ENCODE peak calls at places on chromosomes 2 and 18, in ten cellular contexts. H is thyroid gland, R is lung, G is transverse colon, L is right lobe of liver, S is aorta, V is upper lobe of right lung, E is prostate gland, A is NT2/D1, B is AG10803. F is an unnamed sample.

GRCh38 chr2:181683518-181684453 is 3.5 kb upstream of the NEUROD1 start:
- DNase-seq in R (no peak), L (peak; percentile 38), V (no peak), B (peak; percentile 8), A (peak; percentile 50), S (no peak), H (no peak), G (no peak), E (no peak), F (no peak)

GRCh38 chr2:223051580-223052375 is at the start of gene KCNE4:
- DNase-seq in G (peak; percentile 17), V (no peak), A (no peak), B (peak; percentile 85), E (no peak), L (no peak), R (no peak), H (peak; percentile 48), S (no peak), F (peak; percentile 75)

GRCh38 chr2:184030978-184031377 is 567.4 kb upstream of the ZNF804A start:
- DNase-seq in B (no peak), G (no peak), A (peak; percentile 5), V (no peak), H (no peak), S (no peak), L (no peak), E (no peak), R (no peak), F (no peak)

GRCh38 chr2:239498981-239499633 is 98.3 kb upstream of the HDAC4 start:
- DNase-seq in L (no peak), E (no peak), R (peak; percentile 49), V (no peak), G (peak; percentile 34), A (no peak), B (peak; percentile 66), H (peak; percentile 54), S (peak; percentile 89), F (no peak)

GRCh38 chr2:239461551-239462515 is 61.0 kb upstream of the HDAC4 start:
- DNase-seq in L (no peak), S (no peak), E (no peak), H (no peak), A (no peak), V (no peak), B (no peak), G (peak; percentile 3), R (no peak), F (no peak)

GRCh38 chr2:64354857-64355680 is 98.9 kb upstream of the LGALSL start:
- DNase-seq in A (no peak), E (no peak), L (no peak), B (peak; percentile 78), G (no peak), S (no peak), R (no peak), V (no peak), H (no peak), F (peak; percentile 54)

GRCh38 chr2:202307690-202308089 is 42.1 kb downstream of the NOP58 start:
- DNase-seq in B (no peak), S (no peak), G (no peak), V (no peak), H (no peak), R (peak; percentile 16), E (no peak), L (no peak), A (no peak), F (no peak)

GRCh38 chr2:238686223-238686622 is 161.7 kb upstream of the TWIST2 start:
- DNase-seq in B (no peak), R (no peak), V (no peak), G (no peak), S (no peak), E (no peak), H (no peak), A (no peak), L (no peak), F (no peak)

GRCh38 chr2:160479269-160479668 is 14.3 kb downstream of the RBMS1 start:
- DNase-seq in H (no peak), A (no peak), E (no peak), S (no peak), V (no peak), G (no peak), B (no peak), R (no peak), L (no peak), F (no peak)

GRCh38 chr2:11343626-11344341 is 652 bp downstream of the ROCK2 start:
- DNase-seq in E (peak; percentile 39), L (peak; percentile 78), G (peak; percentile 67), A (peak; percentile 28), V (peak; percentile 80), S (peak; percentile 84), B (no peak), H (peak; percentile 54), R (peak; percentile 57), F (no peak)

GRCh38 chr2:159880729-159881128 is 82.7 kb upstream of the CD302 start:
- DNase-seq in R (no peak), H (no peak), G (no peak), A (no peak), V (no peak), L (no peak), E (no peak), S (no peak), B (no peak), F (no peak)

GRCh38 chr2:6692061-6692460 is 173.6 kb downstream of the CMPK2 start:
- DNase-seq in H (no peak), G (no peak), L (no peak), E (no peak), R (no peak), V (no peak), A (no peak), S (no peak), B (no peak), F (no peak)

GRCh38 chr2:235749121-235749780 is 255.4 kb downstream of the AGAP1 start:
- DNase-seq in L (no peak), B (peak; percentile 84), H (no peak), R (no peak), E (no peak), A (no peak), G (no peak), S (no peak), V (no peak), F (no peak)

GRCh38 chr2:190916829-190917228 is 36.2 kb downstream of the GLS start:
- DNase-seq in R (no peak), A (no peak), B (no peak), L (no peak), H (no peak), V (no peak), G (no peak), S (no peak), E (no peak), F (no peak)

GRCh38 chr2:225999692-226000091 is 600.2 kb downstream of the NYAP2 start:
- DNase-seq in A (no peak), G (no peak), H (no peak), L (no peak), V (no peak), R (no peak), S (no peak), B (no peak), E (no peak), F (no peak)

GRCh38 chr2:467101-467500 is 179.2 kb upstream of the ALKAL2 start:
- DNase-seq in E (no peak), R (no peak), L (no peak), S (no peak), B (no peak), V (no peak), A (no peak), H (no peak), G (no peak), F (no peak)

GRCh38 chr2:6876299-6876698 is 1.3 kb upstream of the RSAD2 start:
- DNase-seq in B (no peak), R (no peak), E (no peak), L (no peak), S (no peak), G (no peak), H (no peak), V (no peak), A (no peak), F (no peak)

GRCh38 chr2:58432491-58433166 is 191.5 kb upstream of the FANCL start:
- DNase-seq in R (no peak), S (no peak), A (peak; percentile 5), V (no peak), B (no peak), L (no peak), G (no peak), H (no peak), E (no peak), F (no peak)

GRCh38 chr2:3911891-3912455 is 208.6 kb downstream of the DCDC2C start:
- DNase-seq in A (peak; percentile 3), H (no peak), R (no peak), V (no peak), S (no peak), B (no peak), E (no peak), L (no peak), G (no peak), F (no peak)

GRCh38 chr2:190695739-190696138 is 46.9 kb downstream of the NAB1 start:
- DNase-seq in E (no peak), H (no peak), L (no peak), G (no peak), V (no peak), B (no peak), A (no peak), S (no peak), R (no peak), F (peak; percentile 48)

GRCh38 chr2:66364495-66364992 is 70.4 kb upstream of the MEIS1 start:
- DNase-seq in A (no peak), L (no peak), R (no peak), V (no peak), G (no peak), H (peak; percentile 6), B (peak; percentile 82), E (peak; percentile 23), S (no peak), F (peak; percentile 82)

GRCh38 chr2:105803773-105804172 is 59.1 kb downstream of the NCK2 start:
- DNase-seq in B (peak; percentile 30), L (no peak), V (no peak), A (no peak), H (no peak), R (no peak), G (no peak), S (no peak), E (no peak), F (no peak)
- H3K4me3 ChIP-seq in B (no peak overlapping the region), L (no peak overlapping the region), V (no peak overlapping the region), A (no peak overlapping the region), H (no peak overlapping the region), R (no peak overlapping the region), G (no peak overlapping the region), S (no peak overlapping the region), E (no peak overlapping the region), F (no peak overlapping the region)

GRCh38 chr2:107984667-107985066 is 1.7 kb upstream of the SLC5A7 start:
- DNase-seq in R (no peak), H (no peak), V (no peak), L (no peak), G (no peak), S (no peak), A (no peak), B (no peak), E (no peak), F (no peak)
- H3K4me3 ChIP-seq in R (no peak overlapping the region), H (no peak overlapping the region), V (no peak overlapping the region), L (no peak overlapping the region), G (no peak overlapping the region), S (no peak overlapping the region), A (no peak overlapping the region), B (no peak overlapping the region), E (no peak overlapping the region), F (no peak overlapping the region)

GRCh38 chr18:22543764-22544163 is 126.0 kb upstream of the CTAGE1 start:
- DNase-seq in B (no peak), G (no peak), V (no peak), A (no peak), H (no peak), S (peak; percentile 70), E (no peak), R (no peak), L (no peak), F (no peak)
- H3K4me3 ChIP-seq in B (no peak overlapping the region), G (no peak overlapping the region), V (no peak overlapping the region), A (no peak overlapping the region), H (no peak overlapping the region), S (no peak overlapping the region), E (no peak overlapping the region), R (no peak overlapping the region), L (no peak overlapping the region), F (no peak overlapping the region)

GRCh38 chr18:49878996-49879585 is 65.8 kb upstream of the ACAA2 start:
- DNase-seq in E (no peak), V (no peak), G (no peak), B (no peak), A (no peak), H (no peak), S (no peak), L (no peak), R (no peak), F (no peak)
- H3K4me3 ChIP-seq in E (no peak overlapping the region), V (no peak overlapping the region), G (no peak overlapping the region), B (no peak overlapping the region), A (no peak overlapping the region), H (no peak overlapping the region), S (no peak overlapping the region), L (no peak overlapping the region), R (no peak overlapping the region), F (no peak overlapping the region)